ENCODE peak calls at places on chromosomes 4 and X, in ten cellular contexts. F is hepatocyte; P is endothelial cell of umbilical vein; I is cardiac muscle cell; Z is adipocyte; J is effector memory CD4-positive, alpha-beta T cell; Q is GM23248; X is uterus; D is H9; A is neuronal stem cell. L is an unnamed sample.

GRCh38 chr4:7383251-7383650 is 51.5 kb downstream of the PSAPL1 start:
- DNase-seq in Z (no peak), J (no peak), X (no peak), A (no peak), I (no peak), Q (no peak), D (peak; percentile 22), P (no peak), F (no peak), L (no peak)

GRCh38 chr4:175927121-175927520 is 115.1 kb upstream of the GPM6A start:
- DNase-seq in I (no peak), D (no peak), F (no peak), A (no peak), Z (no peak), Q (no peak), J (no peak), P (no peak), X (no peak), L (no peak)

GRCh38 chr4:147829401-147830101 is 97.7 kb downstream of the ARHGAP10 start:
- DNase-seq in I (peak; percentile 86), Z (peak; percentile 77), Q (peak; percentile 10), J (no peak), D (no peak), F (peak; percentile 58), A (no peak), P (no peak), X (peak; percentile 54), L (no peak)

GRCh38 chr4:107654694-107655093 is 65.3 kb downstream of the PAPSS1 start:
- DNase-seq in F (peak; percentile 23), X (no peak), Q (no peak), D (no peak), P (no peak), A (peak; percentile 8), Z (no peak), I (no peak), J (no peak), L (no peak)

GRCh38 chr4:73525611-73526010 is 44.1 kb downstream of the AFM start:
- DNase-seq in Z (no peak), P (no peak), D (no peak), J (no peak), Q (no peak), I (no peak), F (no peak), X (no peak), A (no peak), L (no peak)

GRCh38 chr4:29081230-29081955 is 1638.8 kb upstream of the PCDH7 start:
- DNase-seq in I (peak; percentile 2), P (peak; percentile 65), F (peak; percentile 6), Z (peak; percentile 53), X (no peak), D (no peak), J (no peak), Q (no peak), A (no peak), L (no peak)

GRCh38 chrX:113892401-113892800 is 691.5 kb upstream of the HTR2C start:
- DNase-seq in X (no peak), A (no peak), I (peak; percentile 3), J (no peak), P (no peak), Z (no peak), F (peak; percentile 17), Q (peak; percentile 0), D (no peak), L (no peak)

GRCh38 chrX:47059142-47059874 is 18.9 kb upstream of the RGN start:
- DNase-seq in Z (no peak), D (no peak), F (no peak), P (no peak), A (no peak), I (no peak), X (no peak), J (no peak), Q (no peak), L (no peak)

GRCh38 chrX:43349363-43349762 is 306.7 kb upstream of the MAOA start:
- DNase-seq in X (no peak), P (peak; percentile 30), J (peak; percentile 8), D (peak; percentile 76), F (peak; percentile 46), A (peak; percentile 0), Q (peak; percentile 44), I (peak; percentile 28), Z (peak; percentile 19), L (no peak)

GRCh38 chrX:94178145-94178790 is 504.3 kb downstream of the FAM133A start:
- DNase-seq in Q (peak; percentile 1), I (no peak), Z (no peak), J (no peak), F (peak; percentile 30), A (no peak), P (no peak), X (no peak), D (no peak), L (no peak)

GRCh38 chr4:130712038-130712437 is 1616.1 kb downstream of the C4orf33 start:
- DNase-seq in F (no peak), Q (no peak), D (no peak), J (no peak), Z (peak; percentile 39), I (no peak), A (no peak), X (no peak), P (peak; percentile 6), L (no peak)

DNA sequence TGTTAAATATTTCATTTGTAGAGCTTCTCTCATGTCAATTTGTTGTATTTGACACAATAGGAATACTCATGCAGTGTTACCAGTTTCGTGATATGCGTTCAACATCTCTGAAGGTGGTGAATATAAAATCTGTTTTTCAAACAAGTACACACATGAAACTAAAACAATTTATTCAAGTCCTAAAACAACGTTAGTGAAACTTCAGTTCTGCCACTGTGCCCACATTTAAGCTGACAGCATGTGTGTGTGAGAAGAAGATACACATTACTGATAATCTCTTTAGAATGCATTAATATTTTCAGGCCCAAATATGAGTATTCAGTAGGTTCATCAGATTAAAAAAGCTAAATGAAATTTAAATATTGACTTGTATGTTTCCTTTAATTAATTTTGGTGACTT is 21.7 kb downstream of the GAB1 start:
- DNase-seq in J (no peak), D (no peak), Q (no peak), I (no peak), Z (no peak), P (no peak), X (no peak), F (no peak), A (no peak), L (no peak)
- H3K4me1 ChIP-seq in J (no peaks in the 10 kb centered on the region), D (peaks cover 8% of the 10 kb centered on the region), Q (peaks cover 38% of the 10 kb centered on the region), I (peaks cover 35% of the 10 kb centered on the region), Z (peaks cover 33% of the 10 kb centered on the region), P (peaks cover 26% of the 10 kb centered on the region), X (peaks cover 22% of the 10 kb centered on the region), F (peaks cover 72% of the 10 kb centered on the region), A (peaks cover 2% of the 10 kb centered on the region), L (peaks cover 10% of the 10 kb centered on the region)

DNA sequence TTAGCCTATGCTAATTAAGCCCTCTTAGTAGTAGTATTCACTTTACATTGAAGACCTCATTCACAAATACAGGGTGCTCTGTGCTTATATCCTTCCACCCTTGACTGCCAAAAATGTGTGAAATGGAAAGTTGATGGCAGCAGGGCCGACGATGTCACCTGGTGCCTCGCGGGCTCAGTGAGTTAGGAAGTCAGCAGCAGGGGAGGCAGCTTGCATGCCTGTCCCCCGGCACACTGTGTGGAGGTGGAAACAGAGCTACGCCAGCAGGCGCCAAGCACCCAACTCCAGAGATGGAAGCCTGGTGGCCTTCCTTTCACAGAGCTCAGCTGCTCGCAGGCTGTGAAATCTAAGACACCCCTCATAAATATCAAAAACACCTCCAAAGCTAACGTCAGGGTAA is 8.4 kb downstream of the MSL3 start:
- DNase-seq in J (no peak), F (no peak), P (no peak), A (no peak), Z (no peak), I (no peak), Q (no peak), D (no peak), X (no peak), L (peak; percentile 29)
- H3K4me1 ChIP-seq in J (peaks cover 13% of the 10 kb centered on the region), F (no peaks in the 10 kb centered on the region), P (peaks cover 2% of the 10 kb centered on the region), A (no peaks in the 10 kb centered on the region), Z (no peaks in the 10 kb centered on the region), I (no peaks in the 10 kb centered on the region), Q (no peaks in the 10 kb centered on the region), D (no peaks in the 10 kb centered on the region), X (no peaks in the 10 kb centered on the region), L (peaks cover 58% of the 10 kb centered on the region)

GRCh38 chr4:94540476-94540875 is 88.7 kb downstream of the PDLIM5 start:
- DNase-seq in Q (no peak), J (no peak), I (no peak), P (no peak), F (no peak), D (no peak), A (no peak), Z (no peak), X (no peak), L (no peak)
- H3K4me1 ChIP-seq in Q (peaks cover 30% of the 10 kb centered on the region), J (no peaks in the 10 kb centered on the region), I (peaks cover 42% of the 10 kb centered on the region), P (peaks cover 57% of the 10 kb centered on the region), F (peaks cover 27% of the 10 kb centered on the region), D (peaks cover 11% of the 10 kb centered on the region), A (peaks cover 10% of the 10 kb centered on the region), Z (peaks cover 28% of the 10 kb centered on the region), X (peaks cover 18% of the 10 kb centered on the region), L (no peaks in the 10 kb centered on the region)

DNA sequence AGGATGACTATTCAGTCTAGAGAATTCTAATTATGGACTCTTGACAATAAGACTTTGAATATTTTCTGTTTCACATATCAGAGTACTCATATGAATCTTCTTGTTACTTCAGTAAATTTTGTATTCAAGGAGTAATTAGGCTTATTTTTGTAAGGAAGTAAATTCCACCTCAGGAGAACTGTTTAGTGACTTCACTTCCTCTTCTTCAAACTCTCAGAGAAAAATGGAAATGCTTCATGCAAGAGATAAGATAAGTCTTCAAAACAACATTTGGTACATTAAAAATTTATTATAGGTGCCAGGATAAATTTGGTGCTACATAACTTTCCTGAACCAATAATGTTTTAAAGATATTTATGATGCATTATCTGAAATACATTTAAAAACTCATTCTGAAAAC is 1421.9 kb downstream of the PCDH7 start:
- DNase-seq in F (no peak), Q (no peak), D (no peak), X (no peak), A (no peak), I (no peak), J (no peak), P (peak; percentile 79), Z (no peak), L (no peak)
- H3K4me1 ChIP-seq in F (no peaks in the 10 kb centered on the region), Q (no peaks in the 10 kb centered on the region), D (no peaks in the 10 kb centered on the region), X (no peaks in the 10 kb centered on the region), A (peaks cover 3% of the 10 kb centered on the region), I (no peaks in the 10 kb centered on the region), J (no peaks in the 10 kb centered on the region), P (peaks cover 24% of the 10 kb centered on the region), Z (peaks cover 13% of the 10 kb centered on the region), L (no peaks in the 10 kb centered on the region)

L was measured in CD8-positive, alpha-beta memory T cell.